ENCODE peak calls at places on chromosomes 5 and 9, in six cellular contexts. Y is IMR-90; I is RWPE1; A is CD4-positive, alpha-beta T cell; R is NCI-H2081; D is pulmonary artery endothelial cell. H is an unnamed sample.

GRCh38 chr9:11457809-11458785 is 845.3 kb upstream of the PTPRD start:
- DNase-seq in D (no peak), A (no peak), R (peak), Y (no peak), I (peak), H (no peak)

GRCh38 chr9:127366594-127366993 is 30.4 kb upstream of the SLC2A8 start:
- DNase-seq in Y (no peak), D (no peak), I (no peak), R (no peak), A (no peak), H (peak)

GRCh38 chr9:86721843-86722705 is 225.2 kb downstream of the GAS1 start:
- DNase-seq in Y (peak), A (no peak), I (peak), R (no peak), D (no peak), H (no peak)

GRCh38 chr5:130549884-130550552 is 615.0 kb downstream of the HINT1 start:
- DNase-seq in A (no peak), I (peak), Y (no peak), D (peak), R (no peak), H (no peak)

GRCh38 chr5:142106061-142106460 is 2.5 kb upstream of the NDFIP1 start:
- DNase-seq in Y (no peak), D (no peak), R (no peak), I (no peak), A (no peak), H (no peak)

GRCh38 chr9:97075289-97075870 is 36.4 kb upstream of the CTSV start:
- DNase-seq in Y (no peak), A (no peak), R (no peak), I (no peak), D (no peak), H (no peak)

GRCh38 chr5:145943674-145944121 is 7.3 kb downstream of the SH3RF2 start:
- DNase-seq in I (peak), D (no peak), R (no peak), A (no peak), Y (peak), H (no peak)

GRCh38 chr9:86667307-86667706 is 280.0 kb downstream of the GAS1 start:
- DNase-seq in R (no peak), Y (peak), D (no peak), I (peak), A (no peak), H (no peak)